ENCODE peak calls at places on chromosomes 5 and 9, in seven cellular contexts. Y is activated CD4-positive, alpha-beta T cell treated with anti-CD3 and anti-CD28 coated beads for 48 hours; W is mucosa of gallbladder; O is brain microvascular endothelial cell; X is NCI-H345; T is psoas muscle; N is H54. B is an unnamed sample.

GRCh38 chr5:181114844-181115778 is 15.9 kb downstream of the OR2V1 start:
- DNase-seq in Y (no peak), W (no peak), T (no peak), O (peak), N (no peak), X (no peak), B (no peak)

GRCh38 chr9:36426945-36427344 is 26.9 kb upstream of the RNF38 start:
- DNase-seq in W (no peak), N (no peak), X (no peak), T (no peak), O (no peak), Y (no peak), B (no peak)

GRCh38 chr5:64505769-64506566 is at the start of gene RGS7BP:
- DNase-seq in O (peak), W (peak), T (peak), N (no peak), X (peak), Y (peak), B (no peak)

GRCh38 chr9:93223241-93224180 is 39.6 kb downstream of the WNK2 start:
- DNase-seq in W (peak), Y (no peak), T (no peak), X (peak), N (peak), O (peak), B (no peak)

GRCh38 chr9:100084145-100084478 is 14.7 kb downstream of the ERP44 start:
- DNase-seq in Y (no peak), W (no peak), N (no peak), O (no peak), X (no peak), T (no peak), B (no peak)

GRCh38 chr9:98484218-98484617 is 224.5 kb downstream of the GABBR2 start:
- DNase-seq in X (no peak), W (no peak), T (no peak), O (no peak), N (no peak), Y (no peak), B (no peak)

GRCh38 chr9:6215562-6215961 is at the start of gene IL33:
- DNase-seq in W (no peak), T (no peak), O (no peak), Y (no peak), N (no peak), X (peak), B (peak)

GRCh38 chr5:19547640-19548039 is 440.4 kb downstream of the CDH18 start:
- DNase-seq in W (no peak), X (no peak), O (no peak), Y (no peak), T (no peak), N (no peak), B (no peak)

GRCh38 chr5:79771387-79771786 is 81.8 kb downstream of the CMYA5 start:
- DNase-seq in T (no peak), X (no peak), N (peak), Y (no peak), O (peak), W (no peak), B (no peak)

GRCh38 chr5:40716000-40716399 is 36.3 kb downstream of the PTGER4 start:
- DNase-seq in T (no peak), O (no peak), W (no peak), N (no peak), Y (no peak), X (no peak), B (no peak)

GRCh38 chr9:109171926-109172325 is 4.9 kb upstream of the FRRS1L start:
- DNase-seq in T (no peak), Y (no peak), W (no peak), O (peak), N (peak), X (no peak), B (no peak)

GRCh38 chr9:18189876-18190670 is 283.9 kb upstream of the ADAMTSL1 start:
- DNase-seq in N (no peak), X (peak), O (no peak), T (no peak), W (no peak), Y (no peak), B (no peak)

GRCh38 chr5:943874-944620 is 51.4 kb downstream of the TRIP13 start:
- DNase-seq in T (no peak), O (no peak), N (no peak), Y (no peak), X (no peak), W (no peak), B (no peak)

GRCh38 chr5:142327111-142327842 is 2.5 kb upstream of the SPRY4 start:
- DNase-seq in Y (no peak), W (no peak), N (no peak), O (peak), X (no peak), T (no peak), B (no peak)

GRCh38 chr5:58926549-58926948 is 343.7 kb downstream of the RAB3C start:
- DNase-seq in T (no peak), Y (no peak), N (no peak), X (no peak), W (no peak), O (no peak), B (no peak)

GRCh38 chr5:123186762-123187161 is 97.7 kb downstream of the PRDM6 start:
- DNase-seq in O (no peak), Y (no peak), W (no peak), N (no peak), X (no peak), T (no peak), B (no peak)

GRCh38 chr5:74762599-74762998 is 4.3 kb downstream of the GFM2 start:
- DNase-seq in T (no peak), X (no peak), O (peak), Y (peak), W (no peak), N (peak), B (no peak)

GRCh38 chr9:4315582-4316215 is 15.8 kb upstream of the GLIS3 start:
- DNase-seq in Y (peak), X (peak), T (peak), W (peak), N (no peak), O (peak), B (peak)

GRCh38 chr5:171424726-171425125 is 5.3 kb downstream of the FGF18 start:
- DNase-seq in Y (no peak), O (no peak), W (no peak), N (no peak), T (peak), X (no peak), B (no peak)

GRCh38 chr9:17725399-17726010 is 146.6 kb downstream of the SH3GL2 start:
- DNase-seq in T (no peak), O (no peak), X (peak), W (no peak), Y (no peak), N (no peak), B (no peak)

GRCh38 chr9:69996947-69997346 is 46.7 kb upstream of the MAMDC2 start:
- DNase-seq in Y (no peak), N (no peak), O (no peak), W (no peak), X (peak), T (no peak), B (peak)

GRCh38 chr5:5104550-5104949 is 35.6 kb upstream of the ADAMTS16 start:
- DNase-seq in X (no peak), Y (no peak), N (no peak), O (no peak), W (no peak), T (no peak), B (no peak)

GRCh38 chr5:45532826-45533624 is 163.2 kb downstream of the HCN1 start:
- DNase-seq in W (no peak), O (no peak), N (no peak), Y (no peak), T (no peak), X (no peak), B (no peak)

GRCh38 chr5:172312286-172312685 is 28.7 kb upstream of the UBTD2 start:
- DNase-seq in X (no peak), O (no peak), W (no peak), N (no peak), T (no peak), Y (no peak), B (no peak)

GRCh38 chr9:36142510-36143161 is 6.1 kb downstream of the GLIPR2 start:
- DNase-seq in O (no peak), N (no peak), T (no peak), X (no peak), W (no peak), Y (no peak), B (no peak)

GRCh38 chr9:10112070-10112469 is 500.7 kb downstream of the PTPRD start:
- DNase-seq in O (no peak), W (no peak), N (no peak), Y (no peak), X (no peak), T (no peak), B (no peak)

GRCh38 chr5:146753618-146754123 is 124.9 kb downstream of the PPP2R2B start:
- DNase-seq in N (no peak), W (no peak), O (no peak), X (peak), Y (no peak), T (no peak), B (no peak)